ENCODE peak calls at places on chromosomes 3 and 15, in four cellular contexts. One of them, this sample, is unnamed.

GRCh38 chr3:195075199-195075940 is 195.6 kb downstream of the XXYLT1 start:
- DNase-seq in K562: no peak
- DNase-seq in GM12878: no peak
- DNase-seq in HepG2: no peak
- DNase-seq in this sample: no peak

GRCh38 chr3:181615666-181616065 is 96.1 kb upstream of the SOX2 start:
- DNase-seq in K562: no peak
- DNase-seq in GM12878: no peak
- DNase-seq in HepG2: no peak
- DNase-seq in this sample: no peak

GRCh38 chr3:31890007-31890406 is 91.1 kb downstream of the OSBPL10 start:
- DNase-seq in K562: no peak
- DNase-seq in GM12878: no peak
- DNase-seq in HepG2: no peak
- DNase-seq in this sample: no peak

GRCh38 chr3:100366424-100366823 is 31.9 kb downstream of the NIT2 start:
- DNase-seq in K562: no peak
- DNase-seq in GM12878: no peak
- DNase-seq in HepG2: no peak
- DNase-seq in this sample: no peak

GRCh38 chr3:41936384-41936783 is 25.5 kb downstream of the ULK4 start:
- DNase-seq in K562: no peak
- DNase-seq in GM12878: no peak
- DNase-seq in HepG2: no peak
- DNase-seq in this sample: no peak

GRCh38 chr3:181629029-181629428 is 82.7 kb upstream of the SOX2 start:
- DNase-seq in K562: no peak
- DNase-seq in GM12878: no peak
- DNase-seq in HepG2: no peak
- DNase-seq in this sample: no peak

GRCh38 chr3:141858312-141858711 is 18.1 kb upstream of the ATP1B3 start:
- DNase-seq in K562: peak
- DNase-seq in GM12878: no peak
- DNase-seq in HepG2: no peak
- DNase-seq in this sample: no peak

GRCh38 chr3:120764206-120764605 is 21.7 kb downstream of the GTF2E1 start:
- DNase-seq in K562: no peak
- DNase-seq in GM12878: no peak
- DNase-seq in HepG2: no peak
- DNase-seq in this sample: no peak

GRCh38 chr3:112681822-112682325 is 40.9 kb upstream of the CCDC80 start:
- DNase-seq in K562: no peak
- DNase-seq in GM12878: no peak
- DNase-seq in HepG2: no peak
- DNase-seq in this sample: no peak

GRCh38 chr3:161409069-161409468 is 37.8 kb upstream of the SPTSSB start:
- DNase-seq in K562: peak
- DNase-seq in GM12878: no peak
- DNase-seq in HepG2: peak
- DNase-seq in this sample: peak

GRCh38 chr3:105862217-105862616 is 6.6 kb downstream of the CBLB start:
- DNase-seq in K562: no peak
- DNase-seq in GM12878: peak
- DNase-seq in HepG2: no peak
- DNase-seq in this sample: no peak

GRCh38 chr15:56052389-56053045 is 59.1 kb upstream of the NEDD4 start:
- DNase-seq in K562: peak
- DNase-seq in GM12878: no peak
- DNase-seq in HepG2: peak
- DNase-seq in this sample: peak

GRCh38 chr3:102400142-102400541 is 34.7 kb upstream of the ZPLD1 start:
- DNase-seq in K562: no peak
- DNase-seq in GM12878: no peak
- DNase-seq in HepG2: no peak
- DNase-seq in this sample: no peak

GRCh38 chr15:66763186-66764066 is 61.4 kb downstream of the SMAD6 start:
- DNase-seq in K562: no peak
- DNase-seq in GM12878: no peak
- DNase-seq in HepG2: no peak
- DNase-seq in this sample: peak

GRCh38 chr3:43180027-43180426 is 74.1 kb upstream of the POMGNT2 start:
- DNase-seq in K562: no peak
- DNase-seq in GM12878: peak
- DNase-seq in HepG2: peak
- DNase-seq in this sample: no peak

GRCh38 chr3:111605016-111605415 is 9.9 kb upstream of the ZBED2 start:
- DNase-seq in K562: no peak
- DNase-seq in GM12878: no peak
- DNase-seq in HepG2: no peak
- DNase-seq in this sample: no peak

GRCh38 chr15:40415226-40415625 is 9.6 kb downstream of the IVD start:
- DNase-seq in K562: no peak
- DNase-seq in GM12878: no peak
- DNase-seq in HepG2: no peak
- DNase-seq in this sample: no peak

GRCh38 chr3:133940536-133940935 is 44.9 kb upstream of the RAB6B start:
- DNase-seq in K562: no peak
- DNase-seq in GM12878: no peak
- DNase-seq in HepG2: no peak
- DNase-seq in this sample: no peak

GRCh38 chr3:38245930-38246329 is 19.7 kb upstream of the SLC22A13 start:
- DNase-seq in K562: no peak
- DNase-seq in GM12878: no peak
- DNase-seq in HepG2: no peak
- DNase-seq in this sample: no peak

GRCh38 chr15:24986653-24987052 is 31.9 kb downstream of the SNRPN start:
- DNase-seq in K562: no peak
- DNase-seq in GM12878: no peak
- DNase-seq in HepG2: no peak
- DNase-seq in this sample: no peak

GRCh38 chr3:151169700-151170224 is 33.3 kb downstream of the GPR171 start:
- DNase-seq in K562: no peak
- DNase-seq in GM12878: no peak
- DNase-seq in HepG2: no peak
- DNase-seq in this sample: no peak

GRCh38 chr3:13890377-13891016 is 10.6 kb upstream of the WNT7A start:
- DNase-seq in K562: peak
- DNase-seq in GM12878: no peak
- DNase-seq in HepG2: no peak
- DNase-seq in this sample: no peak

GRCh38 chr15:73927476-73928240 is 1.4 kb downstream of the LOXL1 start:
- DNase-seq in K562: peak
- DNase-seq in GM12878: no peak
- DNase-seq in HepG2: no peak
- DNase-seq in this sample: peak

GRCh38 chr3:68648494-68648893 is 283.9 kb downstream of the TAFA4 start:
- DNase-seq in K562: no peak
- DNase-seq in GM12878: no peak
- DNase-seq in HepG2: no peak
- DNase-seq in this sample: no peak

GRCh38 chr15:58260186-58260910 is 122.2 kb downstream of the AQP9 start:
- DNase-seq in K562: no peak
- DNase-seq in GM12878: no peak
- DNase-seq in HepG2: no peak
- DNase-seq in this sample: no peak

GRCh38 chr15:93900476-93901400 is 330.6 kb upstream of the MCTP2 start:
- DNase-seq in K562: no peak
- DNase-seq in GM12878: no peak
- DNase-seq in HepG2: no peak
- DNase-seq in this sample: no peak

GRCh38 chr3:42071720-42072582 is 19.2 kb upstream of the TRAK1 start:
- DNase-seq in K562: no peak
- DNase-seq in GM12878: no peak
- DNase-seq in HepG2: peak
- DNase-seq in this sample: peak

GRCh38 chr15:38517312-38517711 is 47.3 kb downstream of the RASGRP1 start:
- DNase-seq in K562: no peak
- DNase-seq in GM12878: no peak
- DNase-seq in HepG2: no peak
- DNase-seq in this sample: no peak

GRCh38 chr15:67025719-67026118 is 39.7 kb upstream of the SMAD3 start:
- DNase-seq in K562: peak
- DNase-seq in GM12878: no peak
- DNase-seq in HepG2: no peak
- DNase-seq in this sample: peak

GRCh38 chr3:41638381-41638780 is 323.5 kb downstream of the ULK4 start:
- DNase-seq in K562: no peak
- DNase-seq in GM12878: no peak
- DNase-seq in HepG2: no peak
- DNase-seq in this sample: no peak

GRCh38 chr15:31954364-31954763 is 76.0 kb upstream of the CHRNA7 start:
- DNase-seq in K562: no peak
- DNase-seq in GM12878: no peak
- DNase-seq in HepG2: no peak
- DNase-seq in this sample: no peak

GRCh38 chr3:189071452-189071851 is 100.3 kb upstream of the TPRG1 start:
- DNase-seq in K562: no peak
- DNase-seq in GM12878: no peak
- DNase-seq in HepG2: no peak
- DNase-seq in this sample: no peak

GRCh38 chr3:29317659-29318173 is 36.8 kb downstream of the RBMS3 start:
- DNase-seq in K562: no peak
- DNase-seq in GM12878: no peak
- DNase-seq in HepG2: no peak
- DNase-seq in this sample: no peak

GRCh38 chr3:186502138-186502941 is 41.8 kb downstream of the CRYGS start:
- DNase-seq in K562: no peak
- DNase-seq in GM12878: no peak
- DNase-seq in HepG2: no peak
- DNase-seq in this sample: no peak

GRCh38 chr3:17154941-17155340 is 270.2 kb downstream of the PLCL2 start:
- DNase-seq in K562: no peak
- DNase-seq in GM12878: no peak
- DNase-seq in HepG2: no peak
- DNase-seq in this sample: no peak
- TF ChIP-seq MYC in K562: no peak
- TF ChIP-seq MYC in GM12878: no peak
- TF ChIP-seq MYC in HepG2: no peak
- TF ChIP-seq MYC in this sample: no peak

DNA sequence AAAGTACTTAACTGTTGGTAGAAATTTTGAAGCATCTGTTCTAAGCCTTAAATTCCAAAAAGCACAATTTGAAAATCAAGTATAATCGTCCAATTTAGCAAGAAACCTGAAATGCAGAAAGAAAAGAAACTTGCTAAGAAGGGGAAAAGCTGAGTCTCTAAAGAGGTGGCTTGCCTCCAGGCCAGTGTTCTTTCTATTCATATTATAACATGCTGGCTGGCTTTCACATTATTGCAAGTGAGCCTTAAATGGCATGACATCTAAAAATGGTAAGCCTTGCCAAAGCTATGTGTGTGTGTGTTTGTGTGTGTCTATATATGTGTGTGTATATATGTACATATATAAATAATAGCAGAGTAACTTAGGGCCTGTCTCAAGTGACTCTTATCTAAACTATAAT is 89.5 kb downstream of the FGF12 start:
- DNase-seq in K562: no peak
- DNase-seq in GM12878: no peak
- DNase-seq in HepG2: no peak
- DNase-seq in this sample: no peak
- TF ChIP-seq CEBPB in K562: no peak
- TF ChIP-seq CEBPB in GM12878: no peak
- TF ChIP-seq CEBPB in HepG2: no peak
- TF ChIP-seq CEBPB in this sample: no peak

GRCh38 chr3:172520332-172520831 is 2.8 kb downstream of the TNFSF10 start:
- DNase-seq in K562: no peak
- DNase-seq in GM12878: peak
- DNase-seq in HepG2: no peak
- DNase-seq in this sample: no peak

GRCh38 chr3:172524611-172525010 is 1.4 kb upstream of the TNFSF10 start:
- DNase-seq in K562: no peak
- DNase-seq in GM12878: no peak
- DNase-seq in HepG2: no peak
- DNase-seq in this sample: no peak

GRCh38 chr3:172519740-172520139 is 3.5 kb downstream of the TNFSF10 start:
- DNase-seq in K562: no peak
- DNase-seq in GM12878: no peak
- DNase-seq in HepG2: no peak
- DNase-seq in this sample: no peak

GRCh38 chr3:172525116-172525613 is 1.9 kb upstream of the TNFSF10 start:
- DNase-seq in K562: no peak
- DNase-seq in GM12878: no peak
- DNase-seq in HepG2: no peak
- DNase-seq in this sample: no peak

DNA sequence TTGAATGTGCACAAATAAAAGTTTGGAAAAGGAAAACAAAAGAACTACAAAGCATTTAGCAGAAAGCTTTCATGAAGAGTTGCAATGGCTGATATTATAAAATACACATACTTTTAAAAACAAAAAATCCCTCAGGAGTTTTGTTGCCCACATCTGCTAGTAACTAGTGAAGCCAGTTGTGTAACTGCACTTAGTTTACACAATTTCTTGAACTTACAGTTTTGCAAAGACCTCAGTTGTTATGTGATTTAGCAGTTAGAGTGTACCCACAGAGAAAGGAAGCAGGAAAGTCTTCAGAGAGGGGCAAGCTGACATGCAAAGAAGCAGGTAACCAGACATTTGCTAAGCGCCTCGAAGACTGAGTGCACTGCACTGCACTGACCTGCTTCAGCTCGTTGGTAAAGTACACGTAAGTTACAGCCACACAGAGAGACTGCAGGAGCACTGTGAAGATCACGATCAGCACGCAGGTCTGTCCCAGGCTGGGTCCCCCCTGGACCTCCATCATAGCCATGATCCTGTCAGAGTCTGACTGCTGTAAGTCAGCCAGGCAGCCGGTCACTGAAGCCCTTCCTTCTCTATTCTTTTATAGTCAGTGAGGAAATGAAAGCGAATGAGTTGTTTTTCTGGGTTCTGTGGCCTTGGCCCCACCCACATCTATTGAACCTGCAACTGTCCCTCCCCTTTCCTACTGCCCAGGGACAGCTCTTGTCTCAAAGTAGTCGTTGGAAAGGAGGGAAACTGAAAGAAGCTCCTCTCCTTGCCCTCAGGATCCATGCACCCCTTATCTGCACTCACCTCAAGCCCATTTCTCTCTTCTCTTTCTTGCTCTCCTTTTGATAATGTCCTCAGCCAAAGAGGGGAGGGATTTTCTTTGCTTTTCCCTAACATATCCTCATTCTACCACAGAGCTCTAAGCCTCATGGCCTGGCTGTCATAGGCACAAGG is at the start of gene TNFSF10:
- DNase-seq in K562: peak
- DNase-seq in GM12878: peak
- DNase-seq in HepG2: peak
- DNase-seq in this sample: no peak
- TF ChIP-seq MYC in K562: no peak
- TF ChIP-seq MYC in GM12878: no peak
- TF ChIP-seq MYC in HepG2: no peak
- TF ChIP-seq MYC in this sample: no peak

DNA sequence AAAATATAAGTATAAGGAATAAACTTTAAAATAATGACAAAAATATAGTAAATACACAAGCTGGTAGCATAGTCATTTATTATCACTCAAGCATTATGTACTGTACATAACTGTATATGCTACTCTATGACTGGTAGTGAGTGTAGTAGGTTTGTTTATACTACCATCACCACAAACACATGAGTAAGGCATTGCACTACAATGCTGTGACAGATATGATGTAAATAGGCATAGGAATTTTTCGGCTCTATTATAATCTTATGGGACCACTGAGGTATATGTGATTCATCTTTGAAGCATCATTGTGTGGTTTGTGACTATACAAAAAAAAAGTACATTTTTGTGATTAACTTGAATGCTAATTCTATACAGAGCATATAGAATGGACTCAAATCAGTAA is 35.3 kb upstream of the FBN1 start:
- DNase-seq in K562: no peak
- DNase-seq in GM12878: no peak
- DNase-seq in HepG2: no peak
- DNase-seq in this sample: no peak
- TF ChIP-seq CEBPB in K562: no peak
- TF ChIP-seq CEBPB in GM12878: no peak
- TF ChIP-seq CEBPB in HepG2: no peak
- TF ChIP-seq CEBPB in this sample: no peak